ENCODE peak calls at places on chromosomes 7 and 10, in four cellular contexts. One of them, this sample, is unnamed.

GRCh38 chr10:69731184-69731583 is 70.5 kb upstream of the COL13A1 start:
- DNase-seq in CD4-positive, CD25-positive, alpha-beta regulatory T cell: no peak
- DNase-seq in foreskin fibroblast: peak; percentile 73
- DNase-seq in body of pancreas: no peak
- DNase-seq in this sample: no peak

GRCh38 chr7:153398789-153399553 is 639.4 kb downstream of the ACTR3B start:
- DNase-seq in CD4-positive, CD25-positive, alpha-beta regulatory T cell: no peak
- DNase-seq in foreskin fibroblast: no peak
- DNase-seq in body of pancreas: no peak
- DNase-seq in this sample: no peak

GRCh38 chr7:17769918-17770317 is 170.4 kb downstream of the SNX13 start:
- DNase-seq in CD4-positive, CD25-positive, alpha-beta regulatory T cell: peak; percentile 78
- DNase-seq in foreskin fibroblast: peak; percentile 82
- DNase-seq in body of pancreas: peak; percentile 62
- DNase-seq in this sample: peak; percentile 68

GRCh38 chr7:115224923-115225322 is 303.0 kb downstream of the MDFIC start:
- DNase-seq in CD4-positive, CD25-positive, alpha-beta regulatory T cell: no peak
- DNase-seq in foreskin fibroblast: no peak
- DNase-seq in body of pancreas: no peak
- DNase-seq in this sample: no peak

GRCh38 chr10:31390804-31391203 is 71.8 kb downstream of the ZEB1 start:
- DNase-seq in CD4-positive, CD25-positive, alpha-beta regulatory T cell: no peak
- DNase-seq in foreskin fibroblast: no peak
- DNase-seq in body of pancreas: no peak
- DNase-seq in this sample: no peak

GRCh38 chr10:29646238-29646902 is 11.6 kb upstream of the SVIL start:
- DNase-seq in CD4-positive, CD25-positive, alpha-beta regulatory T cell: no peak
- DNase-seq in foreskin fibroblast: peak; percentile 93
- DNase-seq in body of pancreas: no peak
- DNase-seq in this sample: no peak

GRCh38 chr7:83849135-83849534 is 200.2 kb upstream of the SEMA3E start:
- DNase-seq in CD4-positive, CD25-positive, alpha-beta regulatory T cell: no peak
- DNase-seq in foreskin fibroblast: peak; percentile 91
- DNase-seq in body of pancreas: no peak
- DNase-seq in this sample: no peak

GRCh38 chr7:106521115-106521514 is 139.8 kb downstream of the CCDC71L start:
- DNase-seq in CD4-positive, CD25-positive, alpha-beta regulatory T cell: peak; percentile 15
- DNase-seq in foreskin fibroblast: no peak
- DNase-seq in body of pancreas: no peak
- DNase-seq in this sample: no peak

GRCh38 chr7:119720541-119720940 is 552.4 kb upstream of the KCND2 start:
- DNase-seq in CD4-positive, CD25-positive, alpha-beta regulatory T cell: no peak
- DNase-seq in foreskin fibroblast: peak; percentile 65
- DNase-seq in body of pancreas: no peak
- DNase-seq in this sample: no peak

GRCh38 chr10:62352356-62352963 is 21.7 kb upstream of the ZNF365 start:
- DNase-seq in CD4-positive, CD25-positive, alpha-beta regulatory T cell: no peak
- DNase-seq in foreskin fibroblast: peak; percentile 85
- DNase-seq in body of pancreas: no peak
- DNase-seq in this sample: no peak

GRCh38 chr7:75572814-75573213 is 80.7 kb downstream of the SPDYE5 start:
- DNase-seq in CD4-positive, CD25-positive, alpha-beta regulatory T cell: no peak
- DNase-seq in foreskin fibroblast: no peak
- DNase-seq in body of pancreas: no peak
- DNase-seq in this sample: no peak

GRCh38 chr7:7104314-7104698 is 78.0 kb upstream of the C1GALT1 start:
- DNase-seq in CD4-positive, CD25-positive, alpha-beta regulatory T cell: no peak
- DNase-seq in foreskin fibroblast: peak; percentile 26
- DNase-seq in body of pancreas: no peak
- DNase-seq in this sample: no peak

GRCh38 chr7:118280319-118281012 is 56.0 kb downstream of the ANKRD7 start:
- DNase-seq in CD4-positive, CD25-positive, alpha-beta regulatory T cell: no peak
- DNase-seq in foreskin fibroblast: no peak
- DNase-seq in body of pancreas: no peak
- DNase-seq in this sample: no peak

GRCh38 chr10:104445359-104445758 is 91.7 kb downstream of the CFAP58 start:
- DNase-seq in CD4-positive, CD25-positive, alpha-beta regulatory T cell: no peak
- DNase-seq in foreskin fibroblast: peak; percentile 85
- DNase-seq in body of pancreas: no peak
- DNase-seq in this sample: no peak

GRCh38 chr10:74175510-74176379 is 24.7 kb downstream of the ADK start:
- DNase-seq in CD4-positive, CD25-positive, alpha-beta regulatory T cell: no peak
- DNase-seq in foreskin fibroblast: no peak
- DNase-seq in body of pancreas: no peak
- DNase-seq in this sample: no peak

GRCh38 chr10:51075802-51076201 is 1.5 kb downstream of the PRKG1 start:
- DNase-seq in CD4-positive, CD25-positive, alpha-beta regulatory T cell: no peak
- DNase-seq in foreskin fibroblast: no peak
- DNase-seq in body of pancreas: no peak
- DNase-seq in this sample: no peak

GRCh38 chr10:51076442-51076841 is 2.2 kb downstream of the PRKG1 start:
- DNase-seq in CD4-positive, CD25-positive, alpha-beta regulatory T cell: no peak
- DNase-seq in foreskin fibroblast: no peak
- DNase-seq in body of pancreas: no peak
- DNase-seq in this sample: no peak

GRCh38 chr10:51073461-51074237 is 638 bp upstream of the PRKG1 start:
- DNase-seq in CD4-positive, CD25-positive, alpha-beta regulatory T cell: no peak
- DNase-seq in foreskin fibroblast: peak; percentile 60
- DNase-seq in body of pancreas: peak; percentile 38
- DNase-seq in this sample: no peak

GRCh38 chr10:51073035-51073434 is 1.3 kb upstream of the PRKG1 start:
- DNase-seq in CD4-positive, CD25-positive, alpha-beta regulatory T cell: no peak
- DNase-seq in foreskin fibroblast: no peak
- DNase-seq in body of pancreas: no peak
- DNase-seq in this sample: no peak

GRCh38 chr10:51074238-51075028 is at the start of gene PRKG1:
- DNase-seq in CD4-positive, CD25-positive, alpha-beta regulatory T cell: no peak
- DNase-seq in foreskin fibroblast: peak; percentile 95
- DNase-seq in body of pancreas: peak; percentile 75
- DNase-seq in this sample: no peak
- H3K4me3 ChIP-seq in CD4-positive, CD25-positive, alpha-beta regulatory T cell: no peak within 1 kb of the TSS
- H3K4me3 ChIP-seq in foreskin fibroblast: peak within 1 kb of the TSS; percentile 93
- H3K4me3 ChIP-seq in body of pancreas: peak within 1 kb of the TSS; percentile 38
- H3K4me3 ChIP-seq in this sample: no peak within 1 kb of the TSS

DNA sequence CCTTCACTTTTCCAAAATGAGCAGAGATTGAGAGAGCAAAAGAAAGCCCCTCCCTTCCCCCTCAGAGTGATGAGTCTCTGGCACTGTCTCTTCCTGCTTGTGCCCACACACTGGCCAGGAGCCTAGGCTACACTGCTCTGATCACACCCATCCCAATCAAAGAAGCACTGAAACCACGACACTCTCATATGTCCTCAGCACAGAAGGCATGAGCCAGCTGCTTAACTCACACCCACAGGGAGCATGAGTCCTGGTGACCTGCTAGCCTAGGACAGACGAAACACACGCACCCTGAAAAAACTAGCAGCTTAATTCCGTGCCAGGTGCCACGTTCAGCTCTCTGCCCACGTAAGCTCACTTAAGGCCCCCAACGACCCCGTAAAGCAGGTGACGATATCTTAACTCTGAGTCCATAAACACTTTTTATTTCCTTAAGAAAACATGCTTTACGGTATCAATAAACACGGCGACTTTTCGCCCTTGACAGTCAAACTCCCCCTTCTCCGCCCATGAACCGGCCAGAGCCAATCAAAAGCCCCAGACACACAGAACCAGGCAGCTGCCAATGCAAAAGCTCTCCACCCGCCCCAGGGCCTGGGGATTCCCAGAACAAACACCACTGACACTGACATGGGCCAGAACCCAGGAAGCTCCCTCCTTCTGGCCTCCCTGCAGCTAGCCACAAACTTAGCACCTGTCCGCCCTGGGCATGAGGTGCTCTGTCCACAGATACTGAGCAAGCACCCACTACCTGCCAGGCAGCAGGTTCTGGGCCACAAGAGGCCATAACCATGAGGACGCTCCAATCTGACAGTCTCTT is 69.0 kb downstream of the TNRC18 start:
- DNase-seq in CD4-positive, CD25-positive, alpha-beta regulatory T cell: no peak
- DNase-seq in foreskin fibroblast: peak; percentile 73
- DNase-seq in body of pancreas: peak; percentile 59
- DNase-seq in this sample: no peak
- H3K4me3 ChIP-seq in CD4-positive, CD25-positive, alpha-beta regulatory T cell: no peak overlapping the region
- H3K4me3 ChIP-seq in foreskin fibroblast: no peak overlapping the region
- H3K4me3 ChIP-seq in body of pancreas: no peak overlapping the region
- H3K4me3 ChIP-seq in this sample: no peak overlapping the region

GRCh38 chr7:73829921-73830617 is 727 bp upstream of the CLDN4 start:
- DNase-seq in CD4-positive, CD25-positive, alpha-beta regulatory T cell: no peak
- DNase-seq in foreskin fibroblast: no peak
- DNase-seq in body of pancreas: no peak
- DNase-seq in this sample: no peak
- H3K4me3 ChIP-seq in CD4-positive, CD25-positive, alpha-beta regulatory T cell: no peak overlapping the region
- H3K4me3 ChIP-seq in foreskin fibroblast: no peak overlapping the region
- H3K4me3 ChIP-seq in body of pancreas: no peak overlapping the region
- H3K4me3 ChIP-seq in this sample: no peak overlapping the region

DNA sequence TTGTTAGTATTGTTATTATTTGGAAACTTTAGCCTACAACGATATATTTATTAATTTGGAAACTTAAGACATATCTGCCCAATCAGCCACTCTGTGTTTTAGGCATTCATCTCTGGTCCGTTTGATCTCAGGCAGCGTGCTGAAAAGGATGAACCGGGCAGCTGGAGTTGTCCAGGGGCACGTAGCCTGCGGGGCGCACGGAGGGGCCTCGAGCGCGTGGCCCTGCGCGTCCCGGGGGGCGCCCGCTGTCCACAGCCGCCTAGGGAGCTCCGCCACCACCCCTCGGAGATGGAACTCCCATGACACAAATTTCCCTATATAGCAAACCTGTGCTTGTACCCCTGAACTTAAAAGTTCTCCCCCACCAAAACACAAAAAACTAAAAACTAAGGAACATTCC is 24.3 kb upstream of the MKI67 start:
- DNase-seq in CD4-positive, CD25-positive, alpha-beta regulatory T cell: no peak
- DNase-seq in foreskin fibroblast: no peak
- DNase-seq in body of pancreas: no peak
- DNase-seq in this sample: no peak
- H3K4me3 ChIP-seq in CD4-positive, CD25-positive, alpha-beta regulatory T cell: peak overlapping the region; percentile 69
- H3K4me3 ChIP-seq in foreskin fibroblast: peak overlapping the region; percentile 63
- H3K4me3 ChIP-seq in body of pancreas: no peak overlapping the region
- H3K4me3 ChIP-seq in this sample: peak overlapping the region; percentile 73

GRCh38 chr7:140390466-140391190 is 7.7 kb downstream of the SLC37A3 start:
- DNase-seq in CD4-positive, CD25-positive, alpha-beta regulatory T cell: peak; percentile 39
- DNase-seq in foreskin fibroblast: no peak
- DNase-seq in body of pancreas: no peak
- DNase-seq in this sample: peak; percentile 11

GRCh38 chr7:140393756-140394306 is 4.5 kb downstream of the SLC37A3 start:
- DNase-seq in CD4-positive, CD25-positive, alpha-beta regulatory T cell: no peak
- DNase-seq in foreskin fibroblast: no peak
- DNase-seq in body of pancreas: no peak
- DNase-seq in this sample: no peak

GRCh38 chr7:140389445-140389844 is 8.9 kb downstream of the SLC37A3 start:
- DNase-seq in CD4-positive, CD25-positive, alpha-beta regulatory T cell: no peak
- DNase-seq in foreskin fibroblast: no peak
- DNase-seq in body of pancreas: no peak
- DNase-seq in this sample: no peak

GRCh38 chr7:140391634-140392033 is 6.7 kb downstream of the SLC37A3 start:
- DNase-seq in CD4-positive, CD25-positive, alpha-beta regulatory T cell: no peak
- DNase-seq in foreskin fibroblast: no peak
- DNase-seq in body of pancreas: no peak
- DNase-seq in this sample: no peak

GRCh38 chr7:140390034-140390433 is 8.3 kb downstream of the SLC37A3 start:
- DNase-seq in CD4-positive, CD25-positive, alpha-beta regulatory T cell: no peak
- DNase-seq in foreskin fibroblast: no peak
- DNase-seq in body of pancreas: no peak
- DNase-seq in this sample: no peak
- H3K4me3 ChIP-seq in CD4-positive, CD25-positive, alpha-beta regulatory T cell: no peak overlapping the region
- H3K4me3 ChIP-seq in foreskin fibroblast: no peak overlapping the region
- H3K4me3 ChIP-seq in body of pancreas: no peak overlapping the region
- H3K4me3 ChIP-seq in this sample: no peak overlapping the region

DNA sequence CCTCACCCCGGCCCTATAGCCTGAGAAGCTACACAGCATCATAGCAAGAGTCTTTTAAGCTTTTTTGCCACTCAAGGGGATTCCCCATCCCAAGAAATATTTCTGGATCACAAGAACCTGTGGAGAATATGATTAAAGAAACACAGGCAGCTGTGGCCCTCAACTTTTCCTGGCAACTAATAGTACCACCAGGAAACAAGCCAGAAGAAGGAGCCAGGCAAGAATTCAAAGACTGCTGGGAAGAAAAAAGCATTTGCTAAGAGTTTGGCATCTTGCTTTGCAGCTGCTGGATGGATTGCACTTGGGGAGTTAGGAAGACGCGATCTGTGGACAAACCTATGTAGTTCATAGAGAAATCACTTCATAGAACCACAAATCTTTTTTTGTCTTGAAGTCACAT is 437.8 kb downstream of the PLXDC2 start:
- DNase-seq in CD4-positive, CD25-positive, alpha-beta regulatory T cell: no peak
- DNase-seq in foreskin fibroblast: no peak
- DNase-seq in body of pancreas: no peak
- DNase-seq in this sample: no peak
- H3K4me3 ChIP-seq in CD4-positive, CD25-positive, alpha-beta regulatory T cell: no peak overlapping the region
- H3K4me3 ChIP-seq in foreskin fibroblast: no peak overlapping the region
- H3K4me3 ChIP-seq in body of pancreas: no peak overlapping the region
- H3K4me3 ChIP-seq in this sample: no peak overlapping the region

DNA sequence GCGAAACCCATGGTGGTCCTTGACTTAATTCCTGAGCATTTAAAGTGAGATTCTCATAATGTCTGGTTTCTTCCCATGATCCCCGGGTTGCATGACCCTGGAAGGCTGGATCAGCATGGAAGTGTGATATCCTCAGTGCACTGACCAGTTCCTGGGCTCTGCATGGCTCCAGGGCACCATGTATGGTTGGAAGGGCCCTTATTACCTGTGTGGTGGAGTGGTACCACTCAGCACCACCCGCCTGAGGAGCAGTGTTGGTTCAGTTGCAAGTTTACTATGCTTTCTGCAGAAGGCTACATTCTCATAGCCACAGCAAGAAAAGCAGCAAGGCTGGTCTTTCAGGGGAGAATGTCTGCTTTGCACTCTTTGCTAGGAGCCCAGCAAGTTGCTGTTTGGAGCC is 325.7 kb upstream of the MKI67 start:
- DNase-seq in CD4-positive, CD25-positive, alpha-beta regulatory T cell: no peak
- DNase-seq in foreskin fibroblast: no peak
- DNase-seq in body of pancreas: no peak
- DNase-seq in this sample: no peak
- H3K4me3 ChIP-seq in CD4-positive, CD25-positive, alpha-beta regulatory T cell: no peak overlapping the region
- H3K4me3 ChIP-seq in foreskin fibroblast: no peak overlapping the region
- H3K4me3 ChIP-seq in body of pancreas: no peak overlapping the region
- H3K4me3 ChIP-seq in this sample: no peak overlapping the region